ENCODE peak calls at places on chromosomes 3 and 15, in eight cellular contexts. T is Calu3, F is EH, U is nucleus accumbens, J is NCI-H1105 treated with DMSO at 0.1 percent for 48 hours, P is amniotic epithelial cell, C is ovary, I is putamen. O is an unnamed sample.

GRCh38 chr3:50617096-50617791 is at the start of gene MAPKAPK3:
- DNase-seq in C (peak), P (no peak), F (no peak), I (no peak), J (no peak), T (peak), U (no peak), O (no peak)

GRCh38 chr3:179655236-179655635 is 2.4 kb downstream of the USP13 start:
- DNase-seq in I (no peak), U (no peak), C (no peak), T (no peak), P (peak), F (no peak), J (no peak), O (no peak)

GRCh38 chr3:146390967-146391366 is 78.4 kb downstream of the PLSCR2 start:
- DNase-seq in C (peak), F (peak), I (no peak), J (no peak), P (peak), T (no peak), U (no peak), O (no peak)

GRCh38 chr3:122928396-122929187 is 99.0 kb downstream of the SEMA5B start:
- DNase-seq in I (no peak), P (no peak), T (no peak), U (no peak), J (no peak), F (no peak), C (no peak), O (no peak)

GRCh38 chr3:60009931-60010478 is 960.2 kb upstream of the CFAP20DC start:
- DNase-seq in C (no peak), P (no peak), U (no peak), I (no peak), F (no peak), J (no peak), T (no peak), O (no peak)

GRCh38 chr3:126130081-126130855 is 46.3 kb upstream of the SLC41A3 start:
- DNase-seq in T (peak), F (no peak), C (peak), U (no peak), I (no peak), P (no peak), J (no peak), O (no peak)

GRCh38 chr3:170470063-170471006 is 51.7 kb downstream of the CLDN11 start:
- DNase-seq in I (peak), P (peak), C (no peak), T (no peak), F (peak), U (no peak), J (no peak), O (no peak)

GRCh38 chr3:294581-294980 is 98.0 kb downstream of the CHL1 start:
- DNase-seq in F (no peak), I (no peak), U (no peak), J (no peak), T (no peak), C (no peak), P (no peak), O (no peak)

GRCh38 chr3:37250435-37250834 is 76.1 kb upstream of the LRRFIP2 start:
- DNase-seq in C (no peak), F (no peak), P (no peak), I (no peak), T (no peak), J (no peak), U (no peak), O (no peak)

GRCh38 chr3:58564456-58565160 is 12.6 kb downstream of the FAM107A start:
- DNase-seq in I (no peak), F (peak), J (no peak), T (no peak), C (no peak), U (no peak), P (peak), O (no peak)

GRCh38 chr15:62606376-62607164 is 436.0 kb upstream of the TPM1 start:
- DNase-seq in C (no peak), J (no peak), F (peak), I (no peak), T (peak), U (no peak), P (peak), O (no peak)

GRCh38 chr15:68818671-68819450 is 1.8 kb downstream of the ANP32A start:
- DNase-seq in P (peak), C (peak), T (peak), F (peak), I (peak), J (peak), U (peak), O (peak)

GRCh38 chr3:171001957-171002694 is 24.4 kb downstream of the SLC2A2 start:
- DNase-seq in U (no peak), P (peak), I (peak), C (no peak), T (peak), J (no peak), F (peak), O (no peak)

GRCh38 chr3:99929409-99930139 is 111.9 kb downstream of the CMSS1 start:
- DNase-seq in U (no peak), P (peak), F (peak), J (no peak), T (no peak), I (no peak), C (no peak), O (no peak)

GRCh38 chr3:15557511-15557946 is 36.0 kb upstream of the COLQ start:
- DNase-seq in U (no peak), C (peak), P (peak), I (peak), F (peak), T (peak), J (peak), O (peak)

GRCh38 chr3:129558772-129559564 is 16.0 kb downstream of the H1-8 start:
- DNase-seq in J (no peak), P (peak), T (no peak), I (no peak), U (no peak), C (no peak), F (peak), O (no peak)

GRCh38 chr3:30129765-30130164 is 476.6 kb upstream of the TGFBR2 start:
- DNase-seq in I (no peak), C (no peak), F (no peak), P (no peak), J (no peak), T (no peak), U (no peak), O (no peak)

GRCh38 chr3:194740859-194741486 is 55.3 kb downstream of the FAM43A start:
- DNase-seq in F (peak), T (peak), I (no peak), C (no peak), U (no peak), J (no peak), P (peak), O (no peak)

GRCh38 chr15:79455361-79455760 is 23.2 kb downstream of the MINAR1 start:
- DNase-seq in F (peak), J (no peak), U (no peak), T (no peak), C (no peak), P (peak), I (no peak), O (no peak)

GRCh38 chr3:140205598-140205997 is 270.6 kb downstream of the CLSTN2 start:
- DNase-seq in P (no peak), F (no peak), I (no peak), T (no peak), J (no peak), U (no peak), C (no peak), O (no peak)

GRCh38 chr15:88256261-88257230 is at the start of gene NTRK3:
- DNase-seq in T (no peak), J (peak), I (peak), P (peak), F (peak), U (peak), C (no peak), O (no peak)

GRCh38 chr3:193783166-193783896 is 190.3 kb downstream of the OPA1 start:
- DNase-seq in U (no peak), C (no peak), J (no peak), T (peak), I (no peak), F (peak), P (peak), O (no peak)

GRCh38 chr3:126013742-126014141 is 44.8 kb downstream of the ROPN1B start:
- DNase-seq in T (no peak), I (no peak), U (no peak), C (no peak), P (no peak), F (no peak), J (no peak), O (no peak)

GRCh38 chr15:48086162-48086561 is 34.6 kb upstream of the SLC24A5 start:
- DNase-seq in P (no peak), T (no peak), I (no peak), C (no peak), U (no peak), F (no peak), J (no peak), O (no peak)

GRCh38 chr3:125300416-125300815 is 74.7 kb downstream of the ZNF148 start:
- DNase-seq in C (no peak), I (no peak), F (peak), P (peak), J (no peak), U (no peak), T (no peak), O (no peak)

GRCh38 chr3:79297242-79297641 is 470.6 kb downstream of the ROBO1 start:
- DNase-seq in P (peak), T (no peak), F (peak), C (no peak), I (no peak), J (peak), U (no peak), O (no peak)

GRCh38 chr3:52771334-52771681 is 568 bp upstream of the NEK4 start:
- DNase-seq in F (no peak), U (no peak), C (no peak), I (no peak), P (no peak), T (no peak), J (no peak), O (no peak)

GRCh38 chr3:18046531-18046930 is 304.1 kb upstream of the TBC1D5 start:
- DNase-seq in I (no peak), P (no peak), J (no peak), F (no peak), U (no peak), C (no peak), T (no peak), O (no peak)

GRCh38 chr3:48129921-48130320 is 58.3 kb downstream of the CDC25A start:
- DNase-seq in T (no peak), I (no peak), P (peak), C (no peak), F (peak), U (no peak), J (no peak), O (no peak)

GRCh38 chr3:127210654-127210943 is 17.7 kb downstream of the PRR23E start:
- DNase-seq in J (no peak), U (no peak), I (no peak), T (no peak), P (no peak), F (no peak), C (no peak), O (no peak)

GRCh38 chr3:70776081-70776480 is 463.6 kb upstream of the MDFIC2 start:
- DNase-seq in C (no peak), P (no peak), F (no peak), U (no peak), T (no peak), I (no peak), J (no peak), O (no peak)

GRCh38 chr3:9028134-9028533 is 64.9 kb upstream of the RAD18 start:
- DNase-seq in J (peak), I (peak), T (no peak), P (peak), F (peak), U (peak), C (peak), O (no peak)

GRCh38 chr15:63473007-63473748 is 31.2 kb upstream of the USP3 start:
- DNase-seq in I (no peak), J (no peak), U (no peak), F (no peak), T (no peak), C (no peak), P (no peak), O (peak)

GRCh38 chr3:152235709-152236298 is 32.9 kb upstream of the MBNL1 start:
- DNase-seq in P (peak), T (no peak), J (no peak), F (peak), C (no peak), U (no peak), I (no peak), O (no peak)

GRCh38 chr15:70539409-70539808 is 223.9 kb downstream of the UACA start:
- DNase-seq in F (no peak), P (no peak), J (no peak), U (no peak), C (no peak), T (no peak), I (no peak), O (no peak)

GRCh38 chr3:62446337-62446940 is 73.1 kb upstream of the FEZF2 start:
- DNase-seq in I (no peak), T (no peak), J (no peak), U (no peak), P (no peak), F (no peak), C (no peak), O (no peak)